ENCODE peak calls at places on chromosomes 16 and 17, in eight cellular contexts. C is AG10803; E is right lobe of liver; D is ACHN; P is GOT3; X is nephron progenitor cell; V is mesendoderm; A is activated naive CD4-positive, alpha-beta T cell treated with anti-CD3 and anti-CD28 coated beads, Interleukin-2, amount 10 ng/mL, durations not matched to agents 7 days and 5 days. K is an unnamed sample.

GRCh38 chr16:56737539-56737938 is 7.6 kb downstream of the NUP93 start:
- DNase-seq in C (no peak), E (no peak), D (no peak), P (no peak), X (no peak), V (no peak), A (no peak), K (no peak)

GRCh38 chr17:20926532-20926931 is 116.3 kb downstream of the USP22 start:
- DNase-seq in C (peak; percentile 54), E (no peak), D (no peak), P (no peak), X (no peak), V (no peak), A (no peak), K (no peak)

GRCh38 chr17:83133302-83134121 is 54.1 kb downstream of the METRNL start:
- DNase-seq in C (no peak), E (peak; percentile 26), D (no peak), P (no peak), X (no peak), V (no peak), A (no peak), K (no peak)

GRCh38 chr17:32241521-32242094 is 24.0 kb upstream of the RHBDL3 start:
- DNase-seq in C (no peak), E (no peak), D (no peak), P (no peak), X (no peak), V (peak; percentile 43), A (no peak), K (no peak)

GRCh38 chr16:8178271-8178670 is 412.0 kb downstream of the TMEM114 start:
- DNase-seq in C (no peak), E (no peak), D (no peak), P (no peak), X (no peak), V (no peak), A (no peak), K (no peak)

GRCh38 chr17:31226950-31227349 is 70.1 kb downstream of the OMG start:
- DNase-seq in C (no peak), E (no peak), D (no peak), P (no peak), X (no peak), V (no peak), A (no peak), K (no peak)

GRCh38 chr16:56903866-56904265 is 28.1 kb upstream of the HERPUD1 start:
- DNase-seq in C (no peak), E (no peak), D (no peak), P (no peak), X (no peak), V (no peak), A (no peak), K (no peak)

GRCh38 chr16:9012848-9013507 is 49.3 kb upstream of the USP7 start:
- DNase-seq in C (no peak), E (no peak), D (no peak), P (no peak), X (peak; percentile 60), V (peak; percentile 87), A (peak; percentile 26), K (no peak)

GRCh38 chr17:17075037-17075755 is 32.9 kb downstream of the MPRIP start:
- DNase-seq in C (peak; percentile 75), E (peak; percentile 48), D (no peak), P (no peak), X (peak; percentile 47), V (no peak), A (peak; percentile 29), K (no peak)

GRCh38 chr17:49217651-49218413 is 7.3 kb downstream of the ABI3 start:
- DNase-seq in C (no peak), E (peak; percentile 63), D (no peak), P (no peak), X (no peak), V (no peak), A (peak; percentile 83), K (no peak)

GRCh38 chr17:82679586-82680465 is 18.7 kb downstream of the RAB40B start:
- DNase-seq in C (no peak), E (no peak), D (no peak), P (no peak), X (no peak), V (peak; percentile 9), A (no peak), K (no peak)

GRCh38 chr16:85614338-85615013 is 1.4 kb downstream of the GSE1 start:
- DNase-seq in C (no peak), E (peak; percentile 65), D (no peak), P (no peak), X (no peak), V (no peak), A (peak; percentile 28), K (no peak)

GRCh38 chr16:78608305-78608776 is 508.9 kb downstream of the WWOX start:
- DNase-seq in C (no peak), E (no peak), D (no peak), P (no peak), X (peak; percentile 74), V (peak; percentile 27), A (no peak), K (no peak)

GRCh38 chr16:11491524-11491923 is 95.2 kb downstream of the LITAF start:
- DNase-seq in C (no peak), E (no peak), D (no peak), P (no peak), X (no peak), V (no peak), A (no peak), K (no peak)

GRCh38 chr16:30474684-30475083 is 2.1 kb downstream of the ITGAL start:
- DNase-seq in C (no peak), E (no peak), D (no peak), P (no peak), X (no peak), V (no peak), A (no peak), K (no peak)

GRCh38 chr17:30368896-30369720 is 9.6 kb upstream of the CPD start:
- DNase-seq in C (no peak), E (no peak), D (no peak), P (no peak), X (no peak), V (no peak), A (no peak), K (no peak)

GRCh38 chr17:28426081-28426519 is 20.1 kb upstream of the SLC46A1 start:
- DNase-seq in C (no peak), E (no peak), D (peak; percentile 24), P (no peak), X (peak; percentile 39), V (peak; percentile 64), A (no peak), K (no peak)

GRCh38 chr17:80746262-80746935 is 201.8 kb downstream of the RPTOR start:
- DNase-seq in C (no peak), E (no peak), D (no peak), P (no peak), X (no peak), V (no peak), A (no peak), K (no peak)

GRCh38 chr16:88283596-88283995 is 99.2 kb upstream of the ZNF469 start:
- DNase-seq in C (no peak), E (no peak), D (no peak), P (no peak), X (no peak), V (no peak), A (no peak), K (no peak)

GRCh38 chr17:42706732-42707131 is 24.4 kb downstream of the CNTNAP1 start:
- DNase-seq in C (no peak), E (no peak), D (no peak), P (no peak), X (no peak), V (no peak), A (peak; percentile 60), K (no peak)

GRCh38 chr17:75785016-75785769 is 587 bp downstream of the UNK start:
- DNase-seq in C (peak; percentile 91), E (peak; percentile 92), D (peak; percentile 76), P (no peak), X (peak; percentile 79), V (peak; percentile 97), A (peak; percentile 93), K (peak; percentile 80)

GRCh38 chr17:40553694-40554534 is 11.4 kb downstream of the CCR7 start:
- DNase-seq in C (peak; percentile 91), E (peak; percentile 44), D (no peak), P (no peak), X (no peak), V (no peak), A (peak; percentile 42), K (no peak)

GRCh38 chr16:55645986-55646385 is 9.8 kb upstream of the SLC6A2 start:
- DNase-seq in C (no peak), E (no peak), D (no peak), P (no peak), X (no peak), V (peak; percentile 35), A (no peak), K (no peak)

GRCh38 chr17:70636517-70637133 is 467.3 kb downstream of the KCNJ2 start:
- DNase-seq in C (peak; percentile 42), E (no peak), D (peak; percentile 62), P (no peak), X (no peak), V (peak; percentile 30), A (no peak), K (peak; percentile 28)

GRCh38 chr17:12959441-12959840 is 58.4 kb downstream of the ELAC2 start:
- DNase-seq in C (peak; percentile 52), E (no peak), D (peak; percentile 26), P (no peak), X (no peak), V (no peak), A (no peak), K (peak; percentile 40)

GRCh38 chr17:40598021-40598927 is 33.0 kb upstream of the CCR7 start:
- DNase-seq in C (no peak), E (peak; percentile 76), D (no peak), P (no peak), X (no peak), V (no peak), A (peak; percentile 75), K (no peak)

GRCh38 chr16:36336-36984 is 16.9 kb downstream of the POLR3K start:
- DNase-seq in C (no peak), E (no peak), D (no peak), P (no peak), X (no peak), V (no peak), A (no peak), K (no peak)

GRCh38 chr16:65318138-65318537 is 196.3 kb upstream of the CDH11 start:
- DNase-seq in C (peak; percentile 54), E (no peak), D (no peak), P (no peak), X (no peak), V (peak; percentile 92), A (no peak), K (no peak)

GRCh38 chr16:80208015-80208414 is 332.8 kb upstream of the DYNLRB2 start:
- DNase-seq in C (no peak), E (no peak), D (no peak), P (no peak), X (no peak), V (no peak), A (no peak), K (no peak)

GRCh38 chr17:63435681-63436522 is 10.2 kb downstream of the CYB561 start:
- DNase-seq in C (no peak), E (no peak), D (no peak), P (no peak), X (no peak), V (no peak), A (no peak), K (no peak)

GRCh38 chr17:72142614-72143013 is 21.8 kb downstream of the SOX9 start:
- DNase-seq in C (no peak), E (no peak), D (no peak), P (no peak), X (no peak), V (no peak), A (no peak), K (no peak)

GRCh38 chr17:4433515-4434031 is at the start of gene SPNS3:
- DNase-seq in C (no peak), E (no peak), D (no peak), P (no peak), X (no peak), V (no peak), A (peak; percentile 64), K (no peak)